ENCODE peak calls at places on chromosomes 11 and 22, in five cellular contexts. One of them, this sample, is unnamed. For H3K4me1, the result is how much of the 10 kb centered on the place peaks cover.

GRCh38 chr11:65454696-65455456 is 32.3 kb downstream of the NEAT1 start:
- DNase-seq in GM23338: peak
- DNase-seq in heart right ventricle: peak
- DNase-seq in sigmoid colon: peak
- DNase-seq in OCI-LY7: peak
- DNase-seq in this sample: peak

GRCh38 chr11:62721994-62722393 is 5.3 kb downstream of the HNRNPUL2 start:
- DNase-seq in GM23338: peak
- DNase-seq in heart right ventricle: no peak
- DNase-seq in sigmoid colon: peak
- DNase-seq in OCI-LY7: no peak
- DNase-seq in this sample: peak

GRCh38 chr22:48423481-48423901 is 1404.2 kb downstream of the BRD1 start:
- DNase-seq in GM23338: no peak
- DNase-seq in heart right ventricle: no peak
- DNase-seq in sigmoid colon: no peak
- DNase-seq in OCI-LY7: no peak
- DNase-seq in this sample: peak

GRCh38 chr22:25511725-25512124 is 52.8 kb upstream of the GRK3 start:
- DNase-seq in GM23338: no peak
- DNase-seq in heart right ventricle: no peak
- DNase-seq in sigmoid colon: no peak
- DNase-seq in OCI-LY7: no peak
- DNase-seq in this sample: no peak

GRCh38 chr11:73760066-73760679 is 701 bp downstream of the RAB6A start:
- DNase-seq in GM23338: peak
- DNase-seq in heart right ventricle: peak
- DNase-seq in sigmoid colon: peak
- DNase-seq in OCI-LY7: peak
- DNase-seq in this sample: no peak

GRCh38 chr11:72860592-72860991 is 46.4 kb downstream of the ATG16L2 start:
- DNase-seq in GM23338: no peak
- DNase-seq in heart right ventricle: no peak
- DNase-seq in sigmoid colon: no peak
- DNase-seq in OCI-LY7: no peak
- DNase-seq in this sample: no peak

GRCh38 chr11:131913267-131913666 is 542.9 kb downstream of the NTM start:
- DNase-seq in GM23338: no peak
- DNase-seq in heart right ventricle: no peak
- DNase-seq in sigmoid colon: no peak
- DNase-seq in OCI-LY7: no peak
- DNase-seq in this sample: no peak

GRCh38 chr11:112961751-112962747 is 829 bp downstream of the NCAM1 start:
- DNase-seq in GM23338: peak
- DNase-seq in heart right ventricle: peak
- DNase-seq in sigmoid colon: no peak
- DNase-seq in OCI-LY7: no peak
- DNase-seq in this sample: peak

GRCh38 chr11:22733849-22734248 is 67.4 kb downstream of the GAS2 start:
- DNase-seq in GM23338: no peak
- DNase-seq in heart right ventricle: no peak
- DNase-seq in sigmoid colon: no peak
- DNase-seq in OCI-LY7: no peak
- DNase-seq in this sample: no peak

GRCh38 chr22:36423461-36424404 is 36.0 kb upstream of the MYH9 start:
- DNase-seq in GM23338: peak
- DNase-seq in heart right ventricle: no peak
- DNase-seq in sigmoid colon: no peak
- DNase-seq in OCI-LY7: no peak
- DNase-seq in this sample: peak

GRCh38 chr11:122804161-122804560 is 34.1 kb upstream of the CRTAM start:
- DNase-seq in GM23338: no peak
- DNase-seq in heart right ventricle: no peak
- DNase-seq in sigmoid colon: no peak
- DNase-seq in OCI-LY7: no peak
- DNase-seq in this sample: no peak

GRCh38 chr22:49655168-49655812 is 172.4 kb downstream of the BRD1 start:
- DNase-seq in GM23338: no peak
- DNase-seq in heart right ventricle: no peak
- DNase-seq in sigmoid colon: no peak
- DNase-seq in OCI-LY7: no peak
- DNase-seq in this sample: no peak

GRCh38 chr11:128246364-128247234 is 340.8 kb downstream of the ETS1 start:
- DNase-seq in GM23338: no peak
- DNase-seq in heart right ventricle: no peak
- DNase-seq in sigmoid colon: no peak
- DNase-seq in OCI-LY7: no peak
- DNase-seq in this sample: no peak

GRCh38 chr11:16611395-16612233 is 126.8 kb upstream of the C11orf58 start:
- DNase-seq in GM23338: peak
- DNase-seq in heart right ventricle: no peak
- DNase-seq in sigmoid colon: no peak
- DNase-seq in OCI-LY7: no peak
- DNase-seq in this sample: no peak

GRCh38 chr11:112961146-112961668 is at the start of gene NCAM1:
- DNase-seq in GM23338: peak
- DNase-seq in heart right ventricle: peak
- DNase-seq in sigmoid colon: peak
- DNase-seq in OCI-LY7: peak
- DNase-seq in this sample: peak

GRCh38 chr11:119218141-119218878 is 12.2 kb downstream of the CBL start:
- DNase-seq in GM23338: no peak
- DNase-seq in heart right ventricle: no peak
- DNase-seq in sigmoid colon: no peak
- DNase-seq in OCI-LY7: no peak
- DNase-seq in this sample: no peak

GRCh38 chr11:79076526-79077115 is 364.2 kb downstream of the TENM4 start:
- DNase-seq in GM23338: peak
- DNase-seq in heart right ventricle: no peak
- DNase-seq in sigmoid colon: no peak
- DNase-seq in OCI-LY7: peak
- DNase-seq in this sample: no peak

GRCh38 chr11:15955595-15955994 is 400.8 kb downstream of the SOX6 start:
- DNase-seq in GM23338: no peak
- DNase-seq in heart right ventricle: no peak
- DNase-seq in sigmoid colon: no peak
- DNase-seq in OCI-LY7: no peak
- DNase-seq in this sample: no peak

GRCh38 chr22:38777087-38777671 is 16.8 kb downstream of the DNAL4 start:
- DNase-seq in GM23338: no peak
- DNase-seq in heart right ventricle: no peak
- DNase-seq in sigmoid colon: no peak
- DNase-seq in OCI-LY7: no peak
- DNase-seq in this sample: no peak

GRCh38 chr22:40449676-40450035 is 79.3 kb downstream of the SGSM3 start:
- DNase-seq in GM23338: no peak
- DNase-seq in heart right ventricle: no peak
- DNase-seq in sigmoid colon: no peak
- DNase-seq in OCI-LY7: no peak
- DNase-seq in this sample: no peak

GRCh38 chr22:41619979-41620645 is 731 bp downstream of the DESI1 start:
- DNase-seq in GM23338: peak
- DNase-seq in heart right ventricle: peak
- DNase-seq in sigmoid colon: peak
- DNase-seq in OCI-LY7: peak
- DNase-seq in this sample: peak

GRCh38 chr22:20751185-20751851 is 22.6 kb upstream of the SERPIND1 start:
- DNase-seq in GM23338: peak
- DNase-seq in heart right ventricle: no peak
- DNase-seq in sigmoid colon: no peak
- DNase-seq in OCI-LY7: no peak
- DNase-seq in this sample: no peak

DNA sequence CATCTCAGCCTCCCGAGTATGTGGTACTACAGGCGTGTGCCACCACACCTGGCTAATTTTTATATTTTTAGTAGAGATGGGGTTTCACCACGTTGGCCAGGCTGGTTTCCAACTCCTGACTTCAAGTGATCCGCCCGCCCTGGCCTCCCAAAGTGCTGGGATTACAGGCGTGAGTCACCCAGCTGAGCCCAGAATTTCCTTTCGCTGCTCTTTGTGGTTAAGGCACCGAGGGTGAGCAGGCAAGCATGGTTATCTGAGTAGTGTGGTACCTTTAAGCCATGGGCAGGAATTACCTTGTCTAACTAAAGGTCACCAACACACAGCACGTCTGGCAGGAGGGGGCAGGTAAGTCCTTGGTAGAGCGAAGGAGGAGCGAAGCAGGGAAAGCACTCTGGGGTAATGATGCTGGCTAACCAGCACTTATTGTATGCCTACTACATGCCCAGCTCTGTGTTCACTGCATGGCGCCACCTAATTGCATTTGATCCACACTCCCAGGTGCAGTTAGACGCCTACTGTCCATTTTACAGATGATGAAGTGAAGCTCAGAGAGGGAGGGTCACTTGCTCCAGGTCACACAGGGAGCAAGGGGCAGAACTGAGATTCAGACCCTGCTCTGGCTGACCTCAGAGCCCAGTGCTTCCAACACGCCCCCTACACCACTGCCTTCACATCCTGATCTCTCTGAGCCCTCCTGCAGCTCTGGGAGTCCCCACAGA is 45.7 kb downstream of the TRIOBP start:
- DNase-seq in GM23338: no peak
- DNase-seq in heart right ventricle: no peak
- DNase-seq in sigmoid colon: peak
- DNase-seq in OCI-LY7: no peak
- DNase-seq in this sample: peak
- H3K4me3 ChIP-seq in GM23338: no peak
- H3K4me3 ChIP-seq in heart right ventricle: no peak
- H3K4me3 ChIP-seq in sigmoid colon: no peak
- H3K4me3 ChIP-seq in OCI-LY7: no peak
- H3K4me3 ChIP-seq in this sample: no peak

DNA sequence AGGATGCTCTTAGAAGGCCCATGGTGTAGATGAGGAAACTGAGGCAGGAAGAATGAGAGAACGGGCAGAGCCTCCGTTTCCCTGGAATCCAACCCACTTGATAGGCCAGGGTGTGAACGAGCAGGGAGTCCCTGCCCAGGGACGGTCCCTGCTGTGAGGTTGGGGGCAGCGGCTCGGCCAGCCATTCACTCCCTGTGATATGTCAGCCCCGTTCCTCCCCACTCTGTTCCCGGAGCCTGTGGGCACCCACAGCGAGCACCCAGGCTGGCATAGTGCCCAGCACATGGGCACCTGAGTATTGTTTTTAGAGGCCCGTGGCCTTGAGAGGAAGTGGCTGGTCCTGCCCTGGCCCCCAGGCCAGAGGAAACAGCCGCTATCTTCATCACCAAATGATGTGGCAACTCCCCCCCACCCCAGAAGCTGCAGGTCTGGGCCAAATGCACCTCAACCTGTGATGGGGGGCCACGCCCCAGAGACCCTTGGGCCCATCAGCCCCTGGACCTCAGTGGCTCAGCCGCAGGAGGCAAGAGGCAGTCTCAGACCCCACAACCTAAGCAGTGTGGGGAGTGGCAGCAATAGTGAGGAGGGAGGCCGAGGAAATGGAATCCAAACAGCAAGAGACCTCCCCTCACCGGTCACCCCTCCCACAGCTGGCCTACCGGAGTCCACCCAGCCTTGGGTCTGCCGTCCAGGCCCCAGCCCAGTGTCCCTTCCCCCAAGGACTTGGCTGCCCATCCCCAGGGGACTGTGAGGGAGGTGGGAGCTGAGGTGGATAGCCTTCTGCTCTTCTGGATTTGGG is 2.1 kb downstream of the ALDH3B1 start:
- DNase-seq in GM23338: no peak
- DNase-seq in heart right ventricle: no peak
- DNase-seq in sigmoid colon: no peak
- DNase-seq in OCI-LY7: no peak
- DNase-seq in this sample: no peak
- H3K4me1 ChIP-seq in GM23338: under half
- H3K4me1 ChIP-seq in heart right ventricle: under half
- H3K4me1 ChIP-seq in sigmoid colon: under half
- H3K4me1 ChIP-seq in OCI-LY7: under half
- H3K4me1 ChIP-seq in this sample: half or more

DNA sequence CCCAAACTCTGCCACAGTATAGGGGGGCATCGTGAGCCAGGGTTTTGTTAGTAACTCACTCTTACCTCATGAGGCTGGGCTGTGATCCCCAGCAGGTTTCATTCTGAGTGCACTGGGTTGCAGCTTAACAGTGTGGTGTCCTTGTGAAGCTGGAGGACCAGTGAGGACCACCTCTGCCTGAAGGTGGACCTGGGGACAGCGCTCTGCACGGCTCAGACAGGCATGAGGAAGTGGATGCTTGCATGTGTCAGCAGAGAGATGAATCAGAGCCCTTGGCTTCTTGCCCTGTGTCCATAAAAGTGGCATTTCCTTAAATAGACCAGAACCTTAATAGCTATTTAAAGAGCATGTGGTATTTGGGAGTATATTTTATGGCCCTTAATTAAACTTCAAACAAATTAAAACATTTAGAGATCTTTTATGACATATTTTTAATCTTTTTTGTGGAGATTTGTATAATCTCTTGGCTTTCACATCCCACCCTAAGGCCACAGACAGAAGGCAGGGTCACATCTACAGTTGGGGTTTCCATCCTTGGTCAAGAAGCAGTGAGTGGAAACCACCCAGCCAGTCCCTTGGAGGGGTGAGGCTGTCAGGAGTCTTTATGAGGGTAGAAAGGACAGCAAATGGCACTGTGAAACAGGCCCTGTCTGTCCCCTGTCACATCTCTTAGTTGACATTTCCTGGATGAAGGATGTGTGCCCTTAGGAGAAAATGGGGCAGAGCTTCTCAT is 24.8 kb upstream of the ADORA2A start:
- DNase-seq in GM23338: no peak
- DNase-seq in heart right ventricle: peak
- DNase-seq in sigmoid colon: peak
- DNase-seq in OCI-LY7: no peak
- DNase-seq in this sample: peak
- H3K4me3 ChIP-seq in GM23338: no peak
- H3K4me3 ChIP-seq in heart right ventricle: peak
- H3K4me3 ChIP-seq in sigmoid colon: no peak
- H3K4me3 ChIP-seq in OCI-LY7: no peak
- H3K4me3 ChIP-seq in this sample: no peak

DNA sequence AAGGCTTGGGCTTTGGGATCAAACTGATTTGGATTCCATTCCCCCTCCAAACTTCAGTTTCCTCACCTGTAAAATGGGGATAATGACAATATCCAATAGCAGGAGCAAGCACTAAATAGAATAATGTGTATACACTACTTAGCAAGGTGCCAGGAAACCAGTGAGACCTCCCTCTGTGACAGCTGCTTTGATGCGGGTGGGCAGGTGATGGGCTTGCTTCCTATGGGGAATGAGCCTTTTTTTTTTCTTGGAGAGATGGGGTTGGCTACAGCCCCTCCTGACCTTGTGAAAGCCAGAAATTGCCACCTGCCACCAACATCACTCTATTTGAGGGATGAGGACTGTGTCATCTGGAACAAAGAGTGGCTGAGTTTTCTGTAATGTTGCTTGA is 1.1 kb downstream of the CD82 start:
- DNase-seq in GM23338: no peak
- DNase-seq in heart right ventricle: no peak
- DNase-seq in sigmoid colon: no peak
- DNase-seq in OCI-LY7: no peak
- DNase-seq in this sample: no peak
- H3K4me1 ChIP-seq in GM23338: under half
- H3K4me1 ChIP-seq in heart right ventricle: under half
- H3K4me1 ChIP-seq in sigmoid colon: under half
- H3K4me1 ChIP-seq in OCI-LY7: under half
- H3K4me1 ChIP-seq in this sample: half or more

GRCh38 chr11:130633466-130633865 is 185.0 kb downstream of the ADAMTS15 start:
- DNase-seq in GM23338: no peak
- DNase-seq in heart right ventricle: no peak
- DNase-seq in sigmoid colon: no peak
- DNase-seq in OCI-LY7: no peak
- DNase-seq in this sample: no peak
- H3K4me3 ChIP-seq in GM23338: no peak
- H3K4me3 ChIP-seq in heart right ventricle: no peak
- H3K4me3 ChIP-seq in sigmoid colon: no peak
- H3K4me3 ChIP-seq in OCI-LY7: no peak
- H3K4me3 ChIP-seq in this sample: no peak

GRCh38 chr11:46293616-46294015 is 16.2 kb downstream of the CREB3L1 start:
- DNase-seq in GM23338: no peak
- DNase-seq in heart right ventricle: no peak
- DNase-seq in sigmoid colon: no peak
- DNase-seq in OCI-LY7: no peak
- DNase-seq in this sample: peak
- H3K4me1 ChIP-seq in GM23338: half or more
- H3K4me1 ChIP-seq in heart right ventricle: under half
- H3K4me1 ChIP-seq in sigmoid colon: under half
- H3K4me1 ChIP-seq in OCI-LY7: under half
- H3K4me1 ChIP-seq in this sample: half or more